ENCODE peak calls at places on chromosomes 11 and 22, in six cellular contexts. N is lower lobe of right lung, K is A549, Q is DND-41, C is heart right ventricle, H is spleen. O is an unnamed sample.

GRCh38 chr11:10498426-10499250 is 42.3 kb downstream of the RNF141 start:
- DNase-seq in K (no peak), Q (no peak), H (no peak), C (no peak), N (no peak), O (no peak)

GRCh38 chr11:36010010-36010740 is 66.3 kb downstream of the LDLRAD3 start:
- DNase-seq in C (no peak), Q (no peak), H (no peak), N (no peak), K (no peak), O (no peak)

GRCh38 chr11:65785329-65786007 is 1.4 kb upstream of the OVOL1 start:
- DNase-seq in Q (no peak), N (peak), C (no peak), K (no peak), H (no peak), O (peak)

GRCh38 chr11:64010783-64011182 is 24.5 kb downstream of the OTUB1 start:
- DNase-seq in K (no peak), C (no peak), N (no peak), Q (no peak), H (no peak), O (no peak)

GRCh38 chr11:46141597-46141996 is 20.3 kb upstream of the PHF21A start:
- DNase-seq in Q (no peak), H (no peak), C (no peak), N (no peak), K (no peak), O (no peak)

GRCh38 chr11:92322225-92322624 is 97.6 kb downstream of the FAT3 start:
- DNase-seq in C (no peak), Q (no peak), N (no peak), H (no peak), K (no peak), O (no peak)

GRCh38 chr22:39343259-39344045 is 6.3 kb upstream of the SYNGR1 start:
- DNase-seq in Q (peak), K (peak), N (peak), C (peak), H (no peak), O (peak)

GRCh38 chr11:31102316-31102715 is 267.2 kb downstream of the DCDC1 start:
- DNase-seq in Q (no peak), C (no peak), N (no peak), K (no peak), H (no peak), O (no peak)

GRCh38 chr22:40603088-40603605 is 33.4 kb downstream of the MRTFA start:
- DNase-seq in N (no peak), C (no peak), H (no peak), Q (no peak), K (peak), O (no peak)

GRCh38 chr11:45169310-45170072 is 23.1 kb downstream of the PRDM11 start:
- DNase-seq in H (no peak), Q (no peak), N (no peak), K (no peak), C (no peak), O (no peak)

GRCh38 chr11:117146521-117146920 is 2.4 kb downstream of the PAFAH1B2 start:
- DNase-seq in C (no peak), K (no peak), H (no peak), N (no peak), Q (no peak), O (no peak)

GRCh38 chr11:71232364-71232763 is 20.0 kb downstream of the SHANK2 start:
- DNase-seq in N (no peak), H (peak), C (no peak), K (no peak), Q (no peak), O (no peak)

GRCh38 chr22:42473484-42474193 is 41.4 kb upstream of the NFAM1 start:
- DNase-seq in N (no peak), C (peak), K (peak), Q (peak), H (no peak), O (no peak)

GRCh38 chr22:32720924-32721323 is 80.6 kb upstream of the TIMP3 start:
- DNase-seq in Q (peak), N (no peak), K (no peak), H (no peak), C (no peak), O (no peak)

GRCh38 chr11:73629907-73630306 is 16.5 kb upstream of the PLEKHB1 start:
- DNase-seq in Q (no peak), H (no peak), K (no peak), N (no peak), C (no peak), O (no peak)

GRCh38 chr22:36136475-36136874 is 24.1 kb downstream of the APOL3 start:
- DNase-seq in Q (no peak), K (no peak), N (no peak), C (no peak), H (no peak), O (no peak)

GRCh38 chr11:19953909-19954308 is 206.4 kb downstream of the DBX1 start:
- DNase-seq in Q (no peak), K (peak), H (no peak), N (no peak), C (peak), O (peak)

GRCh38 chr11:40986320-40986719 is 473.1 kb downstream of the LRRC4C start:
- DNase-seq in C (no peak), K (no peak), N (no peak), H (no peak), Q (no peak), O (no peak)

GRCh38 chr11:25928076-25928475 is 403.9 kb upstream of the ANO3 start:
- DNase-seq in Q (no peak), N (no peak), H (no peak), K (no peak), C (no peak), O (no peak)

GRCh38 chr22:31972180-31972579 is 27.8 kb downstream of the YWHAH start:
- DNase-seq in N (no peak), C (no peak), Q (no peak), H (no peak), K (no peak), O (no peak)

GRCh38 chr22:40178417-40179409 is 988 bp downstream of the TNRC6B start:
- DNase-seq in N (no peak), K (no peak), H (peak), C (no peak), Q (peak), O (no peak)

DNA sequence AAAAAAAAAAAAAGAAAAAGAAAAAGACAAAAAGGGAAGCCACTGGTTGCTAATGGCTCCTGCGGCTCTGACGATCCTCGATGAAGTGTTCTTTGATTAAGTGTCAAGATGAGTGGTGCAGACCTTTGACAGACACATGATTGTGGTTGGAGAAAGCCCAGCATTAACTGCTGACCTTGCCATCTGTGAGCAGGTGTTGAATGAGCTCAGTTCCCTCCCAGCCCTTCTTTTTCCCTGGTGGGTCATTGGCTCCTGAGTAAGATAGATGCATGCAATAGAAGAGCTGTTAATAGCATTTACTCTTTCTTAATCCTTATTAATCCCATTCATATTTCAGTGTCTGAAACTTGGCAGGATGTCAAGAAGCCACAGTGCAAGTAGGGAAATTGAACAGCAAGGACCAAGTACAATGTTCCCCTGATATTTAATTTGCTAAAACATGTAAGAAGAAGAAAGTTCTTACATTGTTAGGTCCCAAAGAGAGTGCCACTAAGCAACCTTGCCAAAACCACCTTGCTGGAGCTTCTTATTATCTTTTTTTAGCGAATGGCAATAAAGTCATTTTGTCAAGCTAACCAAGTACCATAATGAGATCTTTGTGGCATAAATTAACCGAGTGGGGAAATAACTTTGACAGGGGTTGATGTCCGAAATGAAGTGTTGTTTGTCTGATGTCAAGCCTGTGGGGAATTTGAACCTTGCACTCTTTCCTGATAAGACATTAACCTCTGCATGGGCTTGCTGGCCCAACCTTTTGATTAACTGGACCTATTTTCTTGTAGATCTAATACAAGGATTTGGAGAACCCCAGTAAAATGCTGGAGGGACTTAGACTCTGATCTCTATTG is 113.7 kb downstream of the PTPRJ start:
- DNase-seq in C (peak), N (no peak), K (no peak), H (no peak), Q (no peak), O (no peak)
- H3K4me3 ChIP-seq in C (no peak), N (no peak), K (no peak), H (no peak), Q (no peak), O (no peak)

DNA sequence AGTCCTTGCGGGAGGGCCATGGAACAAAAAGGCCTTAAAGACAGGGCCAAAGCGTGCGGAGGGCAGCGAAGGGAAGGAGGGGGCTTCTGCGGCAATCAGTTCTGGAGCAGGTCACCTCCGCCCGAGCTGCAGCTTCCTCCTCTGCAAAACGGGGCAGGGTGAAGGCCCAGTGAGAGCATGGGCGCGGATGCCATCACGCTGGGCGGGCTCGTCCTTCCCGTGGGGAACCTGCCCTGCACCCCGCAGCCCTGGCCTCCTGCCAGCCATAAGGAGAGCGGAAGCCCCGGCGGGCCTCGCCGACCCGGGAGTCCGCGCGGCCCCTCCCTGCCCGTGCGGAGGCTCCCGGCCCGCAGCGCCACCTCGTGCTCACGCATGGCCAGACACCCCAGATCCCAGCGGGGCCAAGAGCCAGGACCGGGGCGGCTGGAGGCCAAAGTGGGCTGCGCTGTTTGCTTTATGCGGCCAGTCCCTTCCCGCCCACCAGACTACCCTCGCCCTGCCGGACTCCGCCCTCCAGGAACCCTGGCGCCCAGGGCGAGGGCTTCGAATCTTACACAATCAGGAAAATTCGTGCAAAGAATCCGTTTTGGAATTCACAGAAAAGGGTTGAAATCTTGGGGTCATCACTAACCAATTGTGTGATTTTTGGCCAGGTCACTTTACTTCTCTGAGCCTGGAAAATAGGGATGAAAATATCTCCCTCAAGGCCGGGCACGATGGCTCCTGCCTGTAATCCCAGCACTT is 16.1 kb downstream of the TSKU start:
- DNase-seq in H (peak), C (peak), K (peak), Q (peak), N (peak), O (peak)
- H3K4me3 ChIP-seq in H (peak), C (peak), K (peak), Q (no peak), N (peak), O (peak)

GRCh38 chr11:7578276-7578955 is 64.6 kb downstream of the PPFIBP2 start:
- DNase-seq in N (no peak), K (no peak), C (no peak), H (no peak), Q (no peak), O (no peak)
- H3K4me3 ChIP-seq in N (peak), K (no peak), C (peak), H (peak), Q (no peak), O (peak)

DNA sequence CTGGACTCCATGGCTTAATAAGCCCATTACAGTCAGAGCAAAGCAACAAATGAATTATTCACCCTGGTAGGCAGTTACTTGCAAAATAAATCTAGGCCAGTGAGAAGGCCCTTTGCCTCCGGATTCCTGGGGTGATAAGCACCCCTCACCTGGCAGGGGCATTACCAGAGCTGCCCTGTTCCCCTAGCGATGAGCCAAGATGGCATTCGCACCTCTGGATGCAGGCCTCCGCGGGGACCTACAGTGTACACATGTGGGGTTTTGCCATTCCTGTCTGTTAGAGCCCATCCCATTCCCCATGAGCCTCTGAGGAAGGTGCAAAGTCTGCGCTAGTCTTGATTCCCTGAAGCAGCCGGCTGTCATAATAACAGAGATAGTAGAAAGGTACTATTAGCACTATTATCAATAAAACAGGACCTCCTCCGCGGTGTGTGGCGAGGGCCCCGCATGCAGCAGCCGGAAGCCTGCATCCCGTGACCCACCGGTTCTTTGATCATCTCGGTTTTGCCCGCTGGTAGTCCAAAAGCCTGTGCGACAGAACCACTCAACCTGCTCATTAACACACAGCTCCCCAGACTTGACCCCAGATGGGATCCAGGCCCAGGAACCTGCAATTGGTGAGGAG is 344.3 kb downstream of the BRD1 start:
- DNase-seq in H (no peak), N (no peak), Q (no peak), C (no peak), K (no peak), O (no peak)
- H3K4me3 ChIP-seq in H (no peak), N (no peak), Q (no peak), C (no peak), K (no peak), O (no peak)

GRCh38 chr11:59891781-59892181 is 13.2 kb downstream of the OOSP3 start:
- DNase-seq in N (no peak), Q (no peak), C (peak), H (no peak), K (no peak), O (no peak)

GRCh38 chr11:59898046-59898445 is 19.5 kb downstream of the OOSP3 start:
- DNase-seq in N (no peak), K (no peak), H (no peak), Q (no peak), C (no peak), O (no peak)

GRCh38 chr11:59898652-59899051 is 20.1 kb downstream of the OOSP3 start:
- DNase-seq in Q (no peak), K (peak), N (no peak), C (no peak), H (no peak), O (no peak)

GRCh38 chr11:59899532-59899931 is 20.9 kb downstream of the OOSP3 start:
- DNase-seq in C (no peak), N (no peak), Q (no peak), K (peak), H (no peak), O (no peak)

GRCh38 chr11:59894616-59895015 is 16.0 kb downstream of the OOSP3 start:
- DNase-seq in K (no peak), H (no peak), N (no peak), C (no peak), Q (no peak), O (no peak)
- H3K4me3 ChIP-seq in K (no peak), H (no peak), N (no peak), C (no peak), Q (no peak), O (no peak)

GRCh38 chr11:18324381-18324780 is 2.0 kb downstream of the GTF2H1 start:
- DNase-seq in Q (no peak), N (no peak), C (no peak), K (no peak), H (no peak), O (no peak)
- H3K4me3 ChIP-seq in Q (no peak), N (peak), C (no peak), K (no peak), H (peak), O (peak)

GRCh38 chr11:61295596-61295926 is 445 bp upstream of the VWCE start:
- DNase-seq in H (peak), Q (no peak), K (no peak), N (no peak), C (no peak), O (no peak)
- H3K4me3 ChIP-seq in H (peak), Q (no peak), K (no peak), N (peak), C (peak), O (peak)

DNA sequence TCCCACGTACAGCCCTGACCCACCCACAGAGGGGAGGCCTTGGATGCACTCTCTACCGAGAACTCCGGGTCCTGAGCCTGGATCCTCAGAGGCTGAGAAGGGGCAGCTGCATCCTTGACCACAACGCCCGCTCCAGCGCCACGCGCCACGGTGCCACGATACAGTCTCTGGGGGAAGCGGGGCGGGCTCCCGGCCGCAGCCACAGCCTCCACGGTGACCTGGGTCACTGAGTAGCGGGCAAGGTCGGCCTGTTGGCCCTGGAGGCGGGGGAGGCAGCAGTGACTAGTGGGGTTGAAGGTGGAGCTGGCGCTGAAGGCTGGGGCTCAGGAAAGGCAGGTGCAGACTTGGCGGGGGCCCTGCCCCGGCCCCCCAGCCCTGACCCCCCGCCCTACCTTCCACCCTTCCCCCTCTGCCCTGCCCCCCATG is 3.9 kb upstream of the IRF7 start:
- DNase-seq in H (no peak), C (no peak), N (no peak), Q (no peak), K (no peak), O (no peak)
- H3K4me3 ChIP-seq in H (no peak), C (no peak), N (no peak), Q (no peak), K (no peak), O (no peak)

DNA sequence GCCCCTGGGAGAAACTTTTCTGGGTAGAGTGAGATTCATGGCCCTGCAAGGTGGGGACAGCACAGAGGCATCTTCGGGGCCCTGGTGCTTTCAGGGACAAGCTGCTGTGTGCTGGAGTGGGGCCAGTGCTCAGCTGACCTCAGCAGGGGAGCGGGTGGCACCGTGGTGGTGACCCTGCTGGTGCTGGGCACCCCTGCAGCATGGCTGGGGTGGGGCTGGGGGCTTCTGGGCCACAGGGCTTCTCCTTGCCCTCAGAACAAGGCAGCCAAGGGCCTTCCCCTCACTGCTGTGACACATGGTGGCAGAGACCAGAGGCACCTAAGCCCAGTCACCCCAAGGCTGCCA is 24.9 kb upstream of the GNB1L start:
- DNase-seq in N (peak), H (peak), K (no peak), C (no peak), Q (no peak), O (peak)
- H3K4me3 ChIP-seq in N (no peak), H (no peak), K (peak), C (no peak), Q (no peak), O (no peak)

O was measured in dorsolateral prefrontal cortex.